ENCODE peak calls at places on chromosomes 6 and 20, in five cellular contexts. H is hepatocyte, Q is GM23338, Y is GM23248, W is HCT116. J is an unnamed sample. For H3K9me2 and H3K27me3, the result is how much of the 10 kb centered on the place peaks cover.

GRCh38 chr20:58638467-58639181 is 12.5 kb upstream of the STX16 start:
- DNase-seq in H (no peak), Q (no peak), Y (no peak), W (no peak), J (no peak)

GRCh38 chr20:53907968-53908751 is 162.2 kb downstream of the BCAS1 start:
- DNase-seq in H (no peak), Q (no peak), Y (no peak), W (no peak), J (no peak)

GRCh38 chr6:3291987-3292386 is 33.2 kb downstream of the PSMG4 start:
- DNase-seq in H (no peak), Q (no peak), Y (no peak), W (no peak), J (no peak)

GRCh38 chr6:158211273-158212055 is 43.3 kb downstream of the GTF2H5 start:
- DNase-seq in H (no peak), Q (no peak), Y (peak), W (no peak), J (peak)

GRCh38 chr6:135522975-135523692 is 25.6 kb upstream of the AHI1 start:
- DNase-seq in H (peak), Q (no peak), Y (peak), W (no peak), J (peak)

GRCh38 chr6:170405311-170405975 is 98.9 kb downstream of the FAM120B start:
- DNase-seq in H (no peak), Q (no peak), Y (peak), W (no peak), J (peak)

GRCh38 chr6:106097368-106098231 is 11.5 kb downstream of the PRDM1 start:
- DNase-seq in H (no peak), Q (no peak), Y (peak), W (no peak), J (peak)

GRCh38 chr20:23655551-23656211 is 17.9 kb upstream of the CST3 start:
- DNase-seq in H (no peak), Q (no peak), Y (peak), W (no peak), J (no peak)

GRCh38 chr20:48527771-48528170 is 300.0 kb downstream of the PREX1 start:
- DNase-seq in H (no peak), Q (no peak), Y (no peak), W (no peak), J (no peak)

GRCh38 chr6:80523531-80523970 is 417.1 kb downstream of the BCKDHB start:
- DNase-seq in H (peak), Q (peak), Y (peak), W (no peak), J (no peak)

GRCh38 chr6:32168807-32169206 is 4.4 kb downstream of the EGFL8 start:
- DNase-seq in H (no peak), Q (no peak), Y (peak), W (no peak), J (no peak)

GRCh38 chr6:146866731-146867414 is 268.1 kb downstream of the ADGB start:
- DNase-seq in H (no peak), Q (no peak), Y (no peak), W (no peak), J (peak)
- H3K9me2 ChIP-seq in H (under half), Q (under half), Y (under half), W (under half), J (under half)

DNA sequence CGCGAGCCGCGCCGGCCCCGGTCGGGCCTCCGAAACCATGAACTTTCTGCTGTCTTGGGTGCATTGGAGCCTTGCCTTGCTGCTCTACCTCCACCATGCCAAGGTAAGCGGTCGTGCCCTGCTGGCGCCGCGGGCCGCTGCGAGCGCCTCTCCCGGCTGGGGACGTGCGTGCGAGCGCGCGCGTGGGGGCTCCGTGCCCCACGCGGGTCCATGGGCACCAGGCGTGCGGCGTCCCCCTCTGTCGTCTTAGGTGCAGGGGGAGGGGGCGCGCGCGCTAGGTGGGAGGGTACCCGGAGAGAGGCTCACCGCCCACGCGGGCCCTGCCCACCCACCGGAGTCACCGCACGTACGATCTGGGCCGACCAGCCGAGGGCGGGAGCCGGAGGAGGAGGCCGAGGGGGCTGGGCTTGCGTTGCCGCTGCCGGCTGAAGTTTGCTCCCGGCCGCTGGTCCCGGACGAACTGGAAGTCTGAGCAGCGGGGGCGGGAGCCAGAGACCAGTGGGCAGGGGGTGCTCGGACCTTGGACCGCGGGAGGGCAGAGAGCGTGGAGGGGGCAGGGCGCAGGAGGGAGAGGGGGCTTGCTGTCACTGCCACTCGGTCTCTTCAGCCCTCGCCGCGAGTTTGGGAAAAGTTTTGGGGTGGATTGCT is 1.3 kb downstream of the VEGFA start:
- DNase-seq in H (peak), Q (peak), Y (peak), W (no peak), J (peak)
- TF ChIP-seq EZH2 in H (no peak), Q (no peak), Y (no peak), W (no peak), J (no peak)

GRCh38 chr20:25083773-25084615 is 2.1 kb upstream of the VSX1 start:
- DNase-seq in H (peak), Q (peak), Y (no peak), W (no peak), J (no peak)
- H3K27me3 ChIP-seq in H (half or more), Q (half or more), Y (half or more), W (under half), J (under half)

GRCh38 chr20:20427202-20427864 is 59.4 kb downstream of the INSM1 start:
- DNase-seq in H (no peak), Q (no peak), Y (no peak), W (no peak), J (no peak)
- H3K9me2 ChIP-seq in H (under half), Q (under half), Y (under half), W (under half), J (under half)

GRCh38 chr6:11043552-11043960 is 549 bp downstream of the ELOVL2 start:
- DNase-seq in H (peak), Q (peak), Y (peak), W (no peak), J (no peak)
- TF ChIP-seq EZH2 in H (no peak), Q (peak), Y (peak), W (no peak), J (peak)

GRCh38 chr6:10409160-10409765 is 5.6 kb downstream of the TFAP2A start:
- DNase-seq in H (no peak), Q (no peak), Y (no peak), W (no peak), J (peak)
- H3K27me3 ChIP-seq in H (half or more), Q (half or more), Y (under half), W (under half), J (under half)

GRCh38 chr6:100388868-100389519 is 75.7 kb downstream of the SIM1 start:
- DNase-seq in H (no peak), Q (no peak), Y (no peak), W (no peak), J (no peak)
- H3K9me2 ChIP-seq in H (under half), Q (under half), Y (under half), W (under half), J (under half)